ENCODE peak calls at places on chromosomes 3 and 15, in six cellular contexts. One of them, this sample, is unnamed. For H4K20me1, the result is how much of the 10 kb centered on the place peaks cover.

GRCh38 chr3:178063475-178063874 is 472.8 kb upstream of the KCNMB2 start:
- DNase-seq in DND-41: peak
- DNase-seq in hepatocyte: no peak
- DNase-seq in HCT116: no peak
- DNase-seq in IMR-90: peak
- DNase-seq in keratinocyte: no peak
- DNase-seq in this sample: no peak

GRCh38 chr3:117131259-117131658 is 421.7 kb downstream of the TUSC7 start:
- DNase-seq in IMR-90: no peak
- DNase-seq in HCT116: no peak
- DNase-seq in DND-41: no peak
- DNase-seq in keratinocyte: no peak
- DNase-seq in hepatocyte: peak
- DNase-seq in this sample: no peak

GRCh38 chr3:184765730-184766074 is 46.3 kb upstream of the VPS8 start:
- DNase-seq in HCT116: no peak
- DNase-seq in keratinocyte: peak
- DNase-seq in DND-41: no peak
- DNase-seq in hepatocyte: no peak
- DNase-seq in IMR-90: peak
- DNase-seq in this sample: peak

GRCh38 chr15:29129221-29129620 is 140.4 kb downstream of the NSMCE3 start:
- DNase-seq in DND-41: no peak
- DNase-seq in HCT116: no peak
- DNase-seq in IMR-90: no peak
- DNase-seq in hepatocyte: no peak
- DNase-seq in keratinocyte: no peak
- DNase-seq in this sample: no peak

GRCh38 chr15:72690938-72691337 is 4.9 kb downstream of the BBS4 start:
- DNase-seq in keratinocyte: no peak
- DNase-seq in HCT116: no peak
- DNase-seq in DND-41: no peak
- DNase-seq in IMR-90: no peak
- DNase-seq in hepatocyte: no peak
- DNase-seq in this sample: no peak

GRCh38 chr15:77644543-77645247 is 12.0 kb upstream of the LINGO1 start:
- DNase-seq in HCT116: no peak
- DNase-seq in hepatocyte: no peak
- DNase-seq in IMR-90: no peak
- DNase-seq in keratinocyte: no peak
- DNase-seq in DND-41: no peak
- DNase-seq in this sample: no peak

GRCh38 chr3:186453531-186453930 is 90.6 kb downstream of the CRYGS start:
- DNase-seq in keratinocyte: no peak
- DNase-seq in DND-41: no peak
- DNase-seq in HCT116: no peak
- DNase-seq in hepatocyte: no peak
- DNase-seq in IMR-90: no peak
- DNase-seq in this sample: no peak

GRCh38 chr3:16884084-16884747 is 539 bp upstream of the PLCL2 start:
- DNase-seq in keratinocyte: no peak
- DNase-seq in HCT116: no peak
- DNase-seq in hepatocyte: peak
- DNase-seq in IMR-90: peak
- DNase-seq in DND-41: peak
- DNase-seq in this sample: no peak

GRCh38 chr3:160213181-160213580 is 12.0 kb upstream of the C3orf80 start:
- DNase-seq in DND-41: no peak
- DNase-seq in IMR-90: no peak
- DNase-seq in HCT116: no peak
- DNase-seq in keratinocyte: no peak
- DNase-seq in hepatocyte: no peak
- DNase-seq in this sample: no peak

GRCh38 chr15:40775007-40775406 is 5.2 kb downstream of the C15orf62 start:
- DNase-seq in IMR-90: no peak
- DNase-seq in hepatocyte: no peak
- DNase-seq in DND-41: no peak
- DNase-seq in HCT116: no peak
- DNase-seq in keratinocyte: no peak
- DNase-seq in this sample: no peak

GRCh38 chr15:47586653-47587224 is 130.6 kb upstream of the SEMA6D start:
- DNase-seq in hepatocyte: no peak
- DNase-seq in HCT116: no peak
- DNase-seq in DND-41: no peak
- DNase-seq in IMR-90: no peak
- DNase-seq in keratinocyte: no peak
- DNase-seq in this sample: no peak

GRCh38 chr3:72259755-72260589 is 475.0 kb upstream of the PROK2 start:
- DNase-seq in HCT116: no peak
- DNase-seq in keratinocyte: no peak
- DNase-seq in hepatocyte: no peak
- DNase-seq in IMR-90: no peak
- DNase-seq in DND-41: no peak
- DNase-seq in this sample: no peak

GRCh38 chr15:48929611-48930170 is 34.0 kb downstream of the SHC4 start:
- DNase-seq in DND-41: no peak
- DNase-seq in IMR-90: peak
- DNase-seq in hepatocyte: no peak
- DNase-seq in keratinocyte: no peak
- DNase-seq in HCT116: no peak
- DNase-seq in this sample: no peak

GRCh38 chr3:186241910-186242821 is 119.9 kb downstream of the DGKG start:
- DNase-seq in hepatocyte: peak
- DNase-seq in IMR-90: peak
- DNase-seq in keratinocyte: peak
- DNase-seq in HCT116: peak
- DNase-seq in DND-41: peak
- DNase-seq in this sample: peak

GRCh38 chr3:65671004-65671403 is 367.7 kb downstream of the MAGI1 start:
- DNase-seq in keratinocyte: no peak
- DNase-seq in DND-41: no peak
- DNase-seq in hepatocyte: no peak
- DNase-seq in IMR-90: no peak
- DNase-seq in HCT116: no peak
- DNase-seq in this sample: no peak

GRCh38 chr3:168648321-168648720 is 552.6 kb upstream of the GOLIM4 start:
- DNase-seq in IMR-90: no peak
- DNase-seq in HCT116: no peak
- DNase-seq in keratinocyte: no peak
- DNase-seq in DND-41: no peak
- DNase-seq in hepatocyte: no peak
- DNase-seq in this sample: no peak

GRCh38 chr3:152398495-152398894 is 129.8 kb downstream of the MBNL1 start:
- DNase-seq in HCT116: no peak
- DNase-seq in DND-41: no peak
- DNase-seq in hepatocyte: no peak
- DNase-seq in IMR-90: no peak
- DNase-seq in keratinocyte: no peak
- DNase-seq in this sample: no peak

GRCh38 chr15:90914240-90915080 is 11.4 kb downstream of the MAN2A2 start:
- DNase-seq in DND-41: no peak
- DNase-seq in HCT116: no peak
- DNase-seq in keratinocyte: no peak
- DNase-seq in hepatocyte: no peak
- DNase-seq in IMR-90: no peak
- DNase-seq in this sample: no peak

GRCh38 chr3:127738192-127738840 is 65.6 kb downstream of the ABTB1 start:
- DNase-seq in HCT116: no peak
- DNase-seq in keratinocyte: no peak
- DNase-seq in DND-41: no peak
- DNase-seq in IMR-90: peak
- DNase-seq in hepatocyte: peak
- DNase-seq in this sample: peak

GRCh38 chr3:26768068-26768651 is 145.6 kb downstream of the LRRC3B start:
- DNase-seq in hepatocyte: no peak
- DNase-seq in DND-41: no peak
- DNase-seq in keratinocyte: no peak
- DNase-seq in IMR-90: no peak
- DNase-seq in HCT116: no peak
- DNase-seq in this sample: no peak

GRCh38 chr15:85878866-85879265 is 84.1 kb upstream of the KLHL25 start:
- DNase-seq in IMR-90: no peak
- DNase-seq in DND-41: no peak
- DNase-seq in keratinocyte: no peak
- DNase-seq in HCT116: no peak
- DNase-seq in hepatocyte: no peak
- DNase-seq in this sample: no peak

GRCh38 chr3:45499529-45499928 is 95.0 kb upstream of the LIMD1 start:
- DNase-seq in IMR-90: peak
- DNase-seq in keratinocyte: no peak
- DNase-seq in HCT116: peak
- DNase-seq in hepatocyte: peak
- DNase-seq in DND-41: no peak
- DNase-seq in this sample: peak

GRCh38 chr3:45224824-45225464 is 1.1 kb downstream of the TMEM158 start:
- DNase-seq in HCT116: no peak
- DNase-seq in hepatocyte: peak
- DNase-seq in DND-41: peak
- DNase-seq in IMR-90: peak
- DNase-seq in keratinocyte: no peak
- DNase-seq in this sample: no peak

GRCh38 chr3:4825572-4826236 is 153.5 kb upstream of the BHLHE40 start:
- DNase-seq in HCT116: no peak
- DNase-seq in hepatocyte: no peak
- DNase-seq in DND-41: no peak
- DNase-seq in keratinocyte: no peak
- DNase-seq in IMR-90: no peak
- DNase-seq in this sample: peak
- H3K4me3 ChIP-seq in HCT116: no peak
- H3K4me3 ChIP-seq in hepatocyte: no peak
- H3K4me3 ChIP-seq in DND-41: no peak
- H3K4me3 ChIP-seq in keratinocyte: no peak
- H3K4me3 ChIP-seq in IMR-90: no peak
- H3K4me3 ChIP-seq in this sample: peak

DNA sequence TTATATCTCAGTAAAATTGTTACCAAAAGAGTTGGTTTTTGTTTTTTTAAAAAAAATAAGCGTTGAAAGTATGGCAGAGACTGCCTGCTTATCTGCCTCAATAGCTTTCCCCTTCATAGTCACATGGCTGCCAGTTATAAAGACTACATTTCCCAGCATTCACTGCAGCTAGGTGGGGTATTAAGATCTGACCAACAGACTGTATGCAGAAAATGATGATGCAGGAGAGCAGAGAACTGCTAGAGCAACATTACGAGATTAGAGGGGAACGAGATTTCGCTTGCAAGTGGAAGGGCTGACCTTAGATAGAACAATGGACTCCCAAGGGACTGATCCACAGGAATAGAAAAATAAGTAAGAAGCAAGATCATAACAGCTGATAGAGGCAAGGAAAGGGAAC is 14.3 kb downstream of the RHOA start:
- DNase-seq in HCT116: no peak
- DNase-seq in DND-41: no peak
- DNase-seq in IMR-90: no peak
- DNase-seq in keratinocyte: no peak
- DNase-seq in hepatocyte: peak
- DNase-seq in this sample: no peak
- H4K20me1 ChIP-seq in HCT116: under half
- H4K20me1 ChIP-seq in DND-41: half or more
- H4K20me1 ChIP-seq in IMR-90: half or more
- H4K20me1 ChIP-seq in keratinocyte: half or more
- H4K20me1 ChIP-seq in hepatocyte: half or more
- H4K20me1 ChIP-seq in this sample: under half

DNA sequence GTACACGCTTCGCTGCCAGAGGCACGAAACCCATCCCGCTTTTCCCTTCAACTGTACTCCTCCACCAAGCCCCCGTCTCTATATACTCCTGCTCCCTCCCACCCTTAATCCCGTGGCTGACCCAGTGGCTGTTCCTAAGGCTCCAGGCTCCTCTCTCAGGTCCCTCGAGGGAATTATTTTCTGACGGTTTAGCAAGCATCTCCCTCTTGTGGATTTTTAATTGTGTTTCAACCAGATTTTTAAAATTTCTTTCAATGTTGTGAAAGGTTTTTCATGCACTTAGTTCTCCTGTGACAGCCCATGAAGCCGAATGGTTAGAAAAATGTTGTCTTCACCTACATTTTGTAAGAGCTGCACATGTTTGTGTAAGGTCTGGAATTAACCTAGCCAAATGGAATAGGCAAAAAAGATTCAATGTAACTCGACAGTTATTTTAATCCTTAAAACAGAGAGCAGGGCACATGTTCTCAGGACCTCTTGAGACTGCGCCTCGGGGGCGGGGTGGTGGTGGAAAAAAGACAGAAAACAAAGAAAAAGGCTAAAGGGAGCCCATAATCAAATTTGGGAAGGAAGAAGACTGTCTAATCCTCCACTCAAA is 569 bp upstream of the CSNK1G1 start:
- DNase-seq in IMR-90: peak
- DNase-seq in hepatocyte: peak
- DNase-seq in DND-41: no peak
- DNase-seq in HCT116: peak
- DNase-seq in keratinocyte: no peak
- DNase-seq in this sample: peak
- TF ChIP-seq CTCF in IMR-90: peak
- TF ChIP-seq CTCF in hepatocyte: peak
- TF ChIP-seq CTCF in DND-41: peak
- TF ChIP-seq CTCF in HCT116: peak
- TF ChIP-seq CTCF in keratinocyte: peak
- TF ChIP-seq CTCF in this sample: peak

GRCh38 chr3:47245271-47245670 is 37.3 kb downstream of the KIF9 start:
- DNase-seq in keratinocyte: no peak
- DNase-seq in IMR-90: no peak
- DNase-seq in hepatocyte: no peak
- DNase-seq in DND-41: no peak
- DNase-seq in HCT116: no peak
- DNase-seq in this sample: no peak

GRCh38 chr3:47239929-47240328 is 42.7 kb downstream of the KIF9 start:
- DNase-seq in HCT116: no peak
- DNase-seq in keratinocyte: no peak
- DNase-seq in hepatocyte: no peak
- DNase-seq in IMR-90: no peak
- DNase-seq in DND-41: no peak
- DNase-seq in this sample: no peak

GRCh38 chr3:47247131-47248064 is 35.2 kb downstream of the KIF9 start:
- DNase-seq in keratinocyte: no peak
- DNase-seq in HCT116: no peak
- DNase-seq in hepatocyte: no peak
- DNase-seq in IMR-90: no peak
- DNase-seq in DND-41: no peak
- DNase-seq in this sample: no peak

GRCh38 chr3:47243748-47244147 is 38.9 kb downstream of the KIF9 start:
- DNase-seq in keratinocyte: no peak
- DNase-seq in DND-41: no peak
- DNase-seq in IMR-90: no peak
- DNase-seq in hepatocyte: no peak
- DNase-seq in HCT116: no peak
- DNase-seq in this sample: no peak

DNA sequence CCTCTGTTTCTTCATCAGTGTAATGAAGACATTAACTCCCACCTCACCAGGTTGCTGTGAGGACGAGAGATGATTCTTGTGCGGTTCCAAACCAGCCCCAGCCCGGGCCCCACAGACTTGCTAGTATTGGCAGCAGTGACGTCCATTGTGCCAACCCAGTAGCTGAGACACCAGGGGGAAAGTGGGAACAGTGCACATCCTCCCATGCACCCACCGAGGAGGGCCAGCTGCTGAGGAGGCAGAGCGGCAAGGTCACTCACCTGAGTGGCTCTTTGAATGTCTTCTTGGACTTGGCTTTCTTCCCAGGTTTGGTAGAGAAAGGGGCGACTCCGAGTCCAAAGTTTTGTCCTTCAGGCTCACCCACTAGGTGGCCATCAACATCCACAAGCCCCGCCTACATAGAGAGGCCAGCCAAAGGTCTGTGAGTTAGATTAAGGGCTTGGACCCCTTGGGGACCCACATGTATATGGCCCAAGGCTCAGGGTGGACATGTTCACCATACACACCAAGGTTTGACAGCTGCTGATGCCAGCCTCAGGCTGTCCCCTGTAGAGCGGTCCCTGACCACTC is 38.0 kb downstream of the KIF9 start:
- DNase-seq in IMR-90: no peak
- DNase-seq in DND-41: no peak
- DNase-seq in HCT116: no peak
- DNase-seq in hepatocyte: no peak
- DNase-seq in keratinocyte: no peak
- DNase-seq in this sample: no peak
- H3K4me3 ChIP-seq in IMR-90: no peak
- H3K4me3 ChIP-seq in DND-41: no peak
- H3K4me3 ChIP-seq in HCT116: no peak
- H3K4me3 ChIP-seq in hepatocyte: no peak
- H3K4me3 ChIP-seq in keratinocyte: no peak
- H3K4me3 ChIP-seq in this sample: no peak

This sample was measured in PC-9.